ENCODE peak calls at places on chromosomes 12 and 14, in ten cellular contexts. One of them, this sample, is unnamed.

GRCh38 chr14:105931808-105932483 is 405.6 kb downstream of the TMEM121 start:
- DNase-seq in progenitor cell of endocrine pancreas: no peak
- DNase-seq in BJ: no peak
- DNase-seq in heart left ventricle: peak
- DNase-seq in gastrocnemius medialis: no peak
- DNase-seq in GM20000: peak
- DNase-seq in GM13977: peak
- DNase-seq in NB4: peak
- DNase-seq in bronchial epithelial cell: no peak
- DNase-seq in esophagus squamous epithelium: no peak
- DNase-seq in this sample: no peak

GRCh38 chr14:68482772-68483395 is 310.0 kb downstream of the ZFP36L1 start:
- DNase-seq in GM13977: no peak
- DNase-seq in gastrocnemius medialis: no peak
- DNase-seq in esophagus squamous epithelium: no peak
- DNase-seq in progenitor cell of endocrine pancreas: no peak
- DNase-seq in bronchial epithelial cell: no peak
- DNase-seq in BJ: no peak
- DNase-seq in NB4: no peak
- DNase-seq in GM20000: no peak
- DNase-seq in heart left ventricle: no peak
- DNase-seq in this sample: no peak

GRCh38 chr12:8603858-8604257 is 8.8 kb downstream of the AICDA start:
- DNase-seq in bronchial epithelial cell: no peak
- DNase-seq in gastrocnemius medialis: no peak
- DNase-seq in GM13977: no peak
- DNase-seq in BJ: no peak
- DNase-seq in esophagus squamous epithelium: no peak
- DNase-seq in progenitor cell of endocrine pancreas: no peak
- DNase-seq in heart left ventricle: no peak
- DNase-seq in NB4: peak
- DNase-seq in GM20000: no peak
- DNase-seq in this sample: no peak

GRCh38 chr12:117012189-117012805 is 86.9 kb downstream of the TESC start:
- DNase-seq in heart left ventricle: no peak
- DNase-seq in esophagus squamous epithelium: no peak
- DNase-seq in NB4: peak
- DNase-seq in GM20000: no peak
- DNase-seq in BJ: peak
- DNase-seq in GM13977: no peak
- DNase-seq in progenitor cell of endocrine pancreas: no peak
- DNase-seq in gastrocnemius medialis: no peak
- DNase-seq in bronchial epithelial cell: peak
- DNase-seq in this sample: no peak

GRCh38 chr14:26984318-26985177 is 386.7 kb upstream of the NOVA1 start:
- DNase-seq in NB4: peak
- DNase-seq in progenitor cell of endocrine pancreas: peak
- DNase-seq in esophagus squamous epithelium: no peak
- DNase-seq in GM13977: no peak
- DNase-seq in gastrocnemius medialis: peak
- DNase-seq in bronchial epithelial cell: peak
- DNase-seq in GM20000: no peak
- DNase-seq in BJ: no peak
- DNase-seq in heart left ventricle: peak
- DNase-seq in this sample: no peak

GRCh38 chr12:3456809-3457208 is 34.2 kb upstream of the PRMT8 start:
- DNase-seq in GM20000: no peak
- DNase-seq in bronchial epithelial cell: no peak
- DNase-seq in heart left ventricle: no peak
- DNase-seq in NB4: peak
- DNase-seq in progenitor cell of endocrine pancreas: no peak
- DNase-seq in BJ: no peak
- DNase-seq in esophagus squamous epithelium: no peak
- DNase-seq in GM13977: no peak
- DNase-seq in gastrocnemius medialis: no peak
- DNase-seq in this sample: no peak

GRCh38 chr14:100775831-100776591 is 49.3 kb downstream of the DLK1 start:
- DNase-seq in progenitor cell of endocrine pancreas: no peak
- DNase-seq in BJ: no peak
- DNase-seq in GM13977: peak
- DNase-seq in gastrocnemius medialis: no peak
- DNase-seq in GM20000: peak
- DNase-seq in NB4: no peak
- DNase-seq in bronchial epithelial cell: no peak
- DNase-seq in esophagus squamous epithelium: no peak
- DNase-seq in heart left ventricle: no peak
- DNase-seq in this sample: peak

GRCh38 chr12:97701901-97702300 is 239.3 kb downstream of the RMST start:
- DNase-seq in bronchial epithelial cell: peak
- DNase-seq in progenitor cell of endocrine pancreas: no peak
- DNase-seq in esophagus squamous epithelium: no peak
- DNase-seq in GM20000: no peak
- DNase-seq in NB4: no peak
- DNase-seq in BJ: no peak
- DNase-seq in gastrocnemius medialis: no peak
- DNase-seq in GM13977: no peak
- DNase-seq in heart left ventricle: no peak
- DNase-seq in this sample: no peak

GRCh38 chr12:2812290-2813213 is at the start of gene ITFG2:
- DNase-seq in GM13977: peak
- DNase-seq in heart left ventricle: peak
- DNase-seq in NB4: peak
- DNase-seq in gastrocnemius medialis: peak
- DNase-seq in BJ: peak
- DNase-seq in bronchial epithelial cell: peak
- DNase-seq in GM20000: peak
- DNase-seq in esophagus squamous epithelium: peak
- DNase-seq in progenitor cell of endocrine pancreas: peak
- DNase-seq in this sample: peak

GRCh38 chr12:55935742-55936151 is 4.8 kb downstream of the DGKA start:
- DNase-seq in heart left ventricle: peak
- DNase-seq in bronchial epithelial cell: no peak
- DNase-seq in GM13977: no peak
- DNase-seq in GM20000: no peak
- DNase-seq in BJ: no peak
- DNase-seq in esophagus squamous epithelium: no peak
- DNase-seq in gastrocnemius medialis: no peak
- DNase-seq in progenitor cell of endocrine pancreas: no peak
- DNase-seq in NB4: no peak
- DNase-seq in this sample: no peak

GRCh38 chr12:22268406-22268805 is 66.1 kb downstream of the ST8SIA1 start:
- DNase-seq in heart left ventricle: no peak
- DNase-seq in GM20000: no peak
- DNase-seq in esophagus squamous epithelium: no peak
- DNase-seq in BJ: no peak
- DNase-seq in NB4: no peak
- DNase-seq in bronchial epithelial cell: no peak
- DNase-seq in progenitor cell of endocrine pancreas: no peak
- DNase-seq in gastrocnemius medialis: no peak
- DNase-seq in GM13977: no peak
- DNase-seq in this sample: no peak

GRCh38 chr12:19719650-19720049 is 280.4 kb downstream of the AEBP2 start:
- DNase-seq in GM20000: no peak
- DNase-seq in progenitor cell of endocrine pancreas: no peak
- DNase-seq in esophagus squamous epithelium: no peak
- DNase-seq in GM13977: no peak
- DNase-seq in bronchial epithelial cell: no peak
- DNase-seq in gastrocnemius medialis: no peak
- DNase-seq in heart left ventricle: no peak
- DNase-seq in BJ: no peak
- DNase-seq in NB4: no peak
- DNase-seq in this sample: no peak

GRCh38 chr14:50091240-50091914 is 25.0 kb downstream of the VCPKMT start:
- DNase-seq in BJ: no peak
- DNase-seq in NB4: no peak
- DNase-seq in GM13977: no peak
- DNase-seq in gastrocnemius medialis: no peak
- DNase-seq in bronchial epithelial cell: no peak
- DNase-seq in heart left ventricle: no peak
- DNase-seq in progenitor cell of endocrine pancreas: no peak
- DNase-seq in GM20000: no peak
- DNase-seq in esophagus squamous epithelium: no peak
- DNase-seq in this sample: peak

GRCh38 chr14:99726538-99727095 is 42.5 kb downstream of the CYP46A1 start:
- DNase-seq in heart left ventricle: peak
- DNase-seq in GM13977: no peak
- DNase-seq in progenitor cell of endocrine pancreas: peak
- DNase-seq in GM20000: no peak
- DNase-seq in BJ: no peak
- DNase-seq in gastrocnemius medialis: no peak
- DNase-seq in bronchial epithelial cell: no peak
- DNase-seq in esophagus squamous epithelium: no peak
- DNase-seq in NB4: no peak
- DNase-seq in this sample: peak

GRCh38 chr14:93956514-93957332 is 19.6 kb downstream of the ASB2 start:
- DNase-seq in GM13977: peak
- DNase-seq in GM20000: peak
- DNase-seq in esophagus squamous epithelium: no peak
- DNase-seq in heart left ventricle: peak
- DNase-seq in bronchial epithelial cell: no peak
- DNase-seq in gastrocnemius medialis: no peak
- DNase-seq in progenitor cell of endocrine pancreas: no peak
- DNase-seq in BJ: no peak
- DNase-seq in NB4: no peak
- DNase-seq in this sample: no peak

GRCh38 chr12:909861-910260 is 39.6 kb downstream of the RAD52 start:
- DNase-seq in GM13977: no peak
- DNase-seq in progenitor cell of endocrine pancreas: no peak
- DNase-seq in BJ: no peak
- DNase-seq in NB4: no peak
- DNase-seq in GM20000: no peak
- DNase-seq in esophagus squamous epithelium: no peak
- DNase-seq in gastrocnemius medialis: no peak
- DNase-seq in bronchial epithelial cell: no peak
- DNase-seq in heart left ventricle: no peak
- DNase-seq in this sample: no peak

DNA sequence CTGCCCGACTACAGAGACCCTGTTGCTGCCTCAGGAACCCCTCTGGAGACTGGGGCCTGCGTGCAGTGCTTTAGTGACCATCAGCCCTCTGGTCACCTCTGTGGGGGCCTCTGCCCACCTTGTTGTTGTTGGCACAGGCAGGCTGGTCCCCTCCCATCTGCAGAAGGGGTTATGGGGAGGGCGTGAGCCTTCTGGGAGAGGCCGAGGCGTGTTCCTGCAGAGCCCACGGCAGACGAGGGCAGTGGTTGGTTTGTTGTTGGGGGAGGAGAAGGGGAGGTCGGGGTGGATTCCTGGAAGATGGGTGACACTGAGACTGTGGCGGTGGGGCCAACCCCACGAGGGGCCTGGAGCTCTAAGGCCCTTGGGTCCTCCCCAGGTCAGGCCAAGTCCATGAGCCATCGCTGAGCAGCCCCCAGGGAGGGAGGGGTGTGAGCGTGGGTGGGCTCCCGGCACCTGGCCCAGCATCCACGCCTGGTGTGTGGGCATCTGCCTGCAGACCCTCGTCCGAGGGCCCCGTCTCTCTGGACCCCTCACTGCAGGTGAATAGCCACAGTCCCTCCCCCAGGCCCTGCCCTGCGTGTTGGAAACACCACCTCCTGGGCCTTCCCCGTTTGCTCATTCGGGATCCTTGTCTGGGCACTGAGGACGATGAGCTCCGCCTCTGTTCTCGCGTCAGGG is 23.6 kb downstream of the FBRSL1 start:
- DNase-seq in heart left ventricle: no peak
- DNase-seq in GM13977: no peak
- DNase-seq in progenitor cell of endocrine pancreas: no peak
- DNase-seq in GM20000: no peak
- DNase-seq in gastrocnemius medialis: no peak
- DNase-seq in bronchial epithelial cell: no peak
- DNase-seq in BJ: no peak
- DNase-seq in esophagus squamous epithelium: no peak
- DNase-seq in NB4: no peak
- DNase-seq in this sample: no peak
- TF ChIP-seq CTCF in heart left ventricle: no peak
- TF ChIP-seq CTCF in GM13977: no peak
- TF ChIP-seq CTCF in progenitor cell of endocrine pancreas: no peak
- TF ChIP-seq CTCF in GM20000: no peak
- TF ChIP-seq CTCF in gastrocnemius medialis: no peak
- TF ChIP-seq CTCF in bronchial epithelial cell: no peak
- TF ChIP-seq CTCF in BJ: no peak
- TF ChIP-seq CTCF in esophagus squamous epithelium: no peak
- TF ChIP-seq CTCF in NB4: no peak
- TF ChIP-seq CTCF in this sample: no peak

GRCh38 chr14:75794615-75795038 is 133.6 kb downstream of the TTLL5 start:
- DNase-seq in BJ: peak
- DNase-seq in GM13977: no peak
- DNase-seq in GM20000: no peak
- DNase-seq in NB4: no peak
- DNase-seq in progenitor cell of endocrine pancreas: no peak
- DNase-seq in bronchial epithelial cell: peak
- DNase-seq in esophagus squamous epithelium: no peak
- DNase-seq in heart left ventricle: no peak
- DNase-seq in gastrocnemius medialis: no peak
- DNase-seq in this sample: no peak
- TF ChIP-seq CTCF in BJ: peak
- TF ChIP-seq CTCF in GM13977: peak
- TF ChIP-seq CTCF in GM20000: no peak
- TF ChIP-seq CTCF in NB4: no peak
- TF ChIP-seq CTCF in progenitor cell of endocrine pancreas: no peak
- TF ChIP-seq CTCF in bronchial epithelial cell: peak
- TF ChIP-seq CTCF in esophagus squamous epithelium: no peak
- TF ChIP-seq CTCF in heart left ventricle: peak
- TF ChIP-seq CTCF in gastrocnemius medialis: no peak
- TF ChIP-seq CTCF in this sample: peak

GRCh38 chr12:96025518-96025917 is 9.9 kb downstream of the LTA4H start:
- DNase-seq in BJ: no peak
- DNase-seq in gastrocnemius medialis: no peak
- DNase-seq in progenitor cell of endocrine pancreas: no peak
- DNase-seq in GM20000: no peak
- DNase-seq in NB4: no peak
- DNase-seq in heart left ventricle: no peak
- DNase-seq in esophagus squamous epithelium: no peak
- DNase-seq in GM13977: no peak
- DNase-seq in bronchial epithelial cell: no peak
- DNase-seq in this sample: no peak
- TF ChIP-seq CTCF in BJ: no peak
- TF ChIP-seq CTCF in gastrocnemius medialis: no peak
- TF ChIP-seq CTCF in progenitor cell of endocrine pancreas: no peak
- TF ChIP-seq CTCF in GM20000: no peak
- TF ChIP-seq CTCF in NB4: no peak
- TF ChIP-seq CTCF in heart left ventricle: no peak
- TF ChIP-seq CTCF in esophagus squamous epithelium: no peak
- TF ChIP-seq CTCF in GM13977: no peak
- TF ChIP-seq CTCF in bronchial epithelial cell: no peak
- TF ChIP-seq CTCF in this sample: no peak

GRCh38 chr12:41073633-41074576 is 114.2 kb upstream of the PDZRN4 start:
- DNase-seq in heart left ventricle: no peak
- DNase-seq in gastrocnemius medialis: no peak
- DNase-seq in bronchial epithelial cell: no peak
- DNase-seq in GM20000: no peak
- DNase-seq in BJ: no peak
- DNase-seq in GM13977: no peak
- DNase-seq in esophagus squamous epithelium: no peak
- DNase-seq in NB4: no peak
- DNase-seq in progenitor cell of endocrine pancreas: no peak
- DNase-seq in this sample: no peak

DNA sequence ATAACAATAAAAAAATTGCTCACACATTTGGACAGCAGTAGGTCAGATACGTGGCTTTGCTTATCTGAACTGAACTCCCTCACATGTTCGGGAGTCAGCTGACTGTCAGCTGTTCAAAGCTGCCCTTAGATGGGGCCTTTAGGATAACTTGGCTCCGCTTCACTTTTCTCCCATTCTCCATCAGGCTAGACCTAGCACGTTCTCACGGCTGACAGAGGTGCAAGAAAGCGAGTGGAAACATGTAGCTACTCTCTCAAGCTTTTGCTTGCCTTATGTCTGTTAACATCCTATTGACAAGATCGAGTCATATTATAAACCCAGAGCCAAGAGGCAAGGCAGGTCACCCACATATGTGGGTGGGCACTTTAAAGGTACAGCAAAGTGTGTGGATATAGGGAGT is 112.0 kb upstream of the PDZRN4 start:
- DNase-seq in esophagus squamous epithelium: no peak
- DNase-seq in heart left ventricle: no peak
- DNase-seq in progenitor cell of endocrine pancreas: no peak
- DNase-seq in BJ: no peak
- DNase-seq in GM13977: no peak
- DNase-seq in gastrocnemius medialis: no peak
- DNase-seq in bronchial epithelial cell: peak
- DNase-seq in NB4: no peak
- DNase-seq in GM20000: no peak
- DNase-seq in this sample: no peak
- TF ChIP-seq CTCF in esophagus squamous epithelium: no peak
- TF ChIP-seq CTCF in heart left ventricle: no peak
- TF ChIP-seq CTCF in progenitor cell of endocrine pancreas: no peak
- TF ChIP-seq CTCF in BJ: no peak
- TF ChIP-seq CTCF in GM13977: no peak
- TF ChIP-seq CTCF in gastrocnemius medialis: no peak
- TF ChIP-seq CTCF in bronchial epithelial cell: no peak
- TF ChIP-seq CTCF in NB4: no peak
- TF ChIP-seq CTCF in GM20000: no peak
- TF ChIP-seq CTCF in this sample: no peak

This sample was measured in osteocyte.